ENCODE peak calls at places on chromosomes 5 and 9, in six cellular contexts. X, Z, G, I, Y and V are unnamed samples.

GRCh38 chr9:1709347-1709746 is 305.8 kb upstream of the SMARCA2 start:
- DNase-seq in I (no peak), Z (no peak), X (no peak), Y (peak), G (peak), V (no peak)

GRCh38 chr9:114957558-114957957 is 27.2 kb upstream of the TNFSF8 start:
- DNase-seq in X (no peak), G (peak), Z (no peak), Y (no peak), I (no peak), V (no peak)

GRCh38 chr5:181166812-181167733 is 19.7 kb downstream of the OR2V2 start:
- DNase-seq in I (no peak), Z (no peak), X (no peak), Y (no peak), G (no peak), V (no peak)

GRCh38 chr5:59003124-59003523 is 420.2 kb downstream of the RAB3C start:
- DNase-seq in X (no peak), Y (no peak), Z (no peak), G (no peak), I (no peak), V (no peak)

GRCh38 chr5:123512631-123513461 is 869 bp downstream of the CSNK1G3 start:
- DNase-seq in Y (peak), I (peak), X (peak), Z (peak), G (peak), V (no peak)

GRCh38 chr9:85577353-85577952 is 164.3 kb downstream of the AGTPBP1 start:
- DNase-seq in X (no peak), Y (no peak), G (no peak), Z (peak), I (no peak), V (no peak)

GRCh38 chr5:112228672-112229071 is 190.4 kb downstream of the EPB41L4A start:
- DNase-seq in G (peak), I (peak), X (peak), Y (no peak), Z (peak), V (no peak)

GRCh38 chr9:75911390-75911789 is 20.9 kb downstream of the PCSK5 start:
- DNase-seq in Z (no peak), X (no peak), I (no peak), Y (no peak), G (no peak), V (no peak)

GRCh38 chr5:179452356-179453230 is 97.8 kb upstream of the RUFY1 start:
- DNase-seq in Y (no peak), Z (no peak), G (no peak), X (no peak), I (no peak), V (no peak)

GRCh38 chr5:23260621-23261020 is 246.8 kb upstream of the PRDM9 start:
- DNase-seq in X (no peak), Z (no peak), G (no peak), I (no peak), Y (no peak), V (no peak)

GRCh38 chr5:140632366-140633080 is 452 bp downstream of the CD14 start:
- DNase-seq in Y (no peak), I (peak), G (peak), Z (peak), X (no peak), V (peak)

GRCh38 chr5:178983728-178984127 is 11.4 kb downstream of the GRM6 start:
- DNase-seq in G (no peak), X (no peak), Y (no peak), Z (no peak), I (no peak), V (no peak)

GRCh38 chr9:95778957-95779356 is 96.5 kb upstream of the ERCC6L2 start:
- DNase-seq in X (no peak), I (peak), G (peak), Y (no peak), Z (peak), V (no peak)

GRCh38 chr9:33250458-33250995 is 10.6 kb downstream of the SPINK4 start:
- DNase-seq in Z (peak), X (no peak), Y (no peak), I (no peak), G (peak), V (no peak)

GRCh38 chr5:40066616-40067015 is 613.1 kb upstream of the PTGER4 start:
- DNase-seq in X (no peak), G (no peak), Y (no peak), I (no peak), Z (no peak), V (no peak)

GRCh38 chr5:115785395-115786009 is 31.0 kb downstream of the CDO1 start:
- DNase-seq in Y (no peak), X (no peak), I (no peak), Z (peak), G (peak), V (no peak)

GRCh38 chr5:63923914-63924313 is 38.3 kb downstream of the HTR1A start:
- DNase-seq in G (no peak), I (no peak), Z (no peak), Y (no peak), X (peak), V (no peak)

GRCh38 chr9:20848490-20848889 is 164.4 kb downstream of the FOCAD start:
- DNase-seq in Z (peak), I (no peak), Y (no peak), X (no peak), G (peak), V (no peak)

GRCh38 chr5:55533806-55534435 is 843 bp downstream of the PLPP1 start:
- DNase-seq in Y (peak), G (peak), I (no peak), X (no peak), Z (peak), V (no peak)

GRCh38 chr9:126838895-126839294 is 21.5 kb upstream of the ZBTB34 start:
- DNase-seq in Y (no peak), G (no peak), Z (no peak), I (no peak), X (no peak), V (no peak)

GRCh38 chr5:42494414-42494813 is 71.2 kb downstream of the GHR start:
- DNase-seq in Z (peak), G (no peak), X (peak), Y (no peak), I (no peak), V (no peak)

GRCh38 chr9:93122721-93123221 is 11.3 kb downstream of the NINJ1 start:
- DNase-seq in I (no peak), Z (no peak), G (no peak), X (peak), Y (no peak), V (peak)

GRCh38 chr5:76425940-76426339 is 22.9 kb downstream of the IQGAP2 start:
- DNase-seq in G (no peak), Y (no peak), X (no peak), I (no peak), Z (no peak), V (no peak)

GRCh38 chr5:76422175-76422574 is 19.1 kb downstream of the IQGAP2 start:
- DNase-seq in Y (no peak), G (no peak), Z (peak), X (no peak), I (no peak), V (no peak)

GRCh38 chr5:76422742-76423141 is 19.7 kb downstream of the IQGAP2 start:
- DNase-seq in X (no peak), Y (no peak), G (no peak), Z (no peak), I (no peak), V (no peak)

GRCh38 chr5:76427481-76428140 is 24.5 kb downstream of the IQGAP2 start:
- DNase-seq in I (no peak), X (no peak), Z (no peak), G (no peak), Y (no peak), V (no peak)

GRCh38 chr5:76426391-76426802 is 23.3 kb downstream of the IQGAP2 start:
- DNase-seq in X (no peak), I (no peak), G (no peak), Y (peak), Z (no peak), V (no peak)
- H3K4me3 ChIP-seq in X (no peak), I (no peak), G (no peak), Y (no peak), Z (no peak), V (no peak)

DNA sequence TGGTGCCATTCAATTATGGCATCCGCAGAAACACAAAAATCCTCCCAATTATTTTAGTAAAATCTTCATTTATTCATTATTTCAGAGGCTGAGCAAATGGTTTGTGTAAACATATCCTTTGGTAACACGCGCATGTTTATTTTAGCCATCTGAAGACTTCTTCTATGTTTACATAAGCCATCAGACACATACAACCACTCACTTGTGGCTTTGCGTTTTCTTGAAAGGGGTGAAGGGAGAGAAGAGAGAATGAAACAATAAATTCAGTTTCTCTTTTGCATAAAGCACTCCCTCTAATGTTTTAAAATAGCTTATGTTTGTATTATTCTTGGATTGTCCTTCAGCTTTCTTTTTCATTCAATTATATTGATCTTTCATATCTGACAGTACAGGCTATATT is 215.8 kb downstream of the NFIB start:
- DNase-seq in Y (no peak), I (no peak), G (no peak), Z (peak), X (no peak), V (no peak)
- H3K4me3 ChIP-seq in Y (no peak), I (no peak), G (no peak), Z (no peak), X (no peak), V (no peak)

GRCh38 chr9:129384138-129384886 is 206.3 kb upstream of the IER5L start:
- DNase-seq in Z (no peak), G (no peak), I (no peak), X (no peak), Y (no peak), V (no peak)
- H3K4me3 ChIP-seq in Z (peak), G (peak), I (peak), X (no peak), Y (no peak), V (peak)

DNA sequence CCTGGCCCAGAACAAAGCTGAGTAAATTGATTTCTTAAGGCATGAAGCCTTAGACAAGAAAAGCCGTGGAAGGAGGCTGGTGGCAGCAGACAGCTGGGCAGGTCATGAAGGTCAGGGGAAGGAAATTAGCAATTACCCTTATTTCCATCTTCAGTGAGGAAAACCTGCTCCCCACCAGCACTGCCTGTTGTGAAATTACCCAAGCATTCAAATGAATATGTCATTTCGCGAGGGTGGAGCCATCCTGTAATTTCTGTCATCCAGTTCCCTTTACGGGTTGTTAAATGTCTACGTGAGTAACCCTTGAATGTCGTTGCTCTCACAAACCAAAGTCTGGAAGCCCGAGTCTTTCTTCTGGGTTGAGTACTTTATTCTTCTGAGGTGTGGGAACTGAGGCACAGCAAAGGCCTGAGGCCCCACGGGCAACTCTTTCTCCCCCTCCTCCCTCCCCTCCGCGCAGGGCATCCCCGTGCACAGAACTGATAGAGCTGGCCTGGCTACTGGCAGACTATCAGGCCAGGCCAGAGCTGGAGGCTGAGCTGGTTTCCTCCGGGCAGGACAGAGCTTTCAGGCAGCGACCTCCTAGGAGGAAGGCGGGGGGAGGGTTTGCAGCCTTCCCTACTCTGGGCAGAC is 22.0 kb upstream of the AK3 start:
- DNase-seq in Z (peak), Y (peak), X (peak), G (peak), I (peak), V (no peak)
- H3K4me3 ChIP-seq in Z (peak), Y (no peak), X (no peak), G (no peak), I (peak), V (no peak)

GRCh38 chr5:138138949-138139775 is at the start of gene NME5:
- DNase-seq in I (peak), X (peak), Y (no peak), Z (peak), G (no peak), V (peak)
- H3K4me3 ChIP-seq in I (peak), X (no peak), Y (no peak), Z (peak), G (no peak), V (peak)

GRCh38 chr5:78527054-78527884 is 121.3 kb downstream of the LHFPL2 start:
- DNase-seq in X (peak), I (no peak), Y (no peak), G (peak), Z (peak), V (no peak)

GRCh38 chr5:78530342-78531096 is 118.1 kb downstream of the LHFPL2 start:
- DNase-seq in G (peak), X (peak), Z (peak), I (no peak), Y (no peak), V (no peak)

GRCh38 chr5:78523314-78524193 is 125.0 kb downstream of the LHFPL2 start:
- DNase-seq in G (no peak), Y (no peak), X (no peak), I (no peak), Z (peak), V (no peak)

GRCh38 chr5:78526049-78526525 is 122.5 kb downstream of the LHFPL2 start:
- DNase-seq in Z (peak), I (no peak), X (no peak), G (peak), Y (no peak), V (no peak)

GRCh38 chr5:78527925-78528324 is 120.6 kb downstream of the LHFPL2 start:
- DNase-seq in G (peak), Z (no peak), Y (no peak), I (no peak), X (no peak), V (no peak)
- H3K4me3 ChIP-seq in G (peak), Z (no peak), Y (no peak), I (no peak), X (no peak), V (no peak)